ENCODE peak calls at places on chromosome 18, in eight cellular contexts. N, U, T, H, E, A, C and K are unnamed samples.

GRCh38 chr18:53753616-53754015 is 470.9 kb downstream of the MBD2 start:
- DNase-seq in C (no peak), E (peak), T (no peak), H (peak), N (no peak), A (no peak), U (no peak), K (no peak)

GRCh38 chr18:50099725-50100414 is 95.1 kb downstream of the MYO5B start:
- DNase-seq in U (no peak), C (no peak), H (no peak), T (peak), A (no peak), E (no peak), N (peak), K (no peak)

GRCh38 chr18:10135302-10135926 is 221.6 kb downstream of the VAPA start:
- DNase-seq in A (no peak), U (no peak), H (no peak), T (no peak), C (no peak), E (no peak), N (no peak), K (no peak)

GRCh38 chr18:44741070-44741469 is 60.4 kb downstream of the SETBP1 start:
- DNase-seq in T (no peak), C (no peak), U (no peak), E (peak), N (no peak), H (no peak), A (no peak), K (no peak)

GRCh38 chr18:78957140-78957539 is 22.5 kb upstream of the SALL3 start:
- DNase-seq in C (no peak), E (no peak), N (no peak), A (no peak), T (no peak), H (no peak), U (no peak), K (no peak)

GRCh38 chr18:61308795-61309393 is 24.3 kb upstream of the CDH20 start:
- DNase-seq in A (no peak), N (no peak), U (no peak), C (no peak), E (no peak), H (no peak), T (no peak), K (no peak)

GRCh38 chr18:809985-810642 is 1.9 kb downstream of the YES1 start:
- DNase-seq in E (no peak), T (no peak), U (no peak), A (no peak), N (no peak), C (no peak), H (no peak), K (no peak)

GRCh38 chr18:59823611-59824195 is 76.1 kb upstream of the PMAIP1 start:
- DNase-seq in A (peak), N (peak), U (peak), H (peak), T (peak), E (peak), C (peak), K (peak)

GRCh38 chr18:11154983-11155759 is 5.8 kb upstream of the PIEZO2 start:
- DNase-seq in N (no peak), H (no peak), A (no peak), T (no peak), U (no peak), E (no peak), C (no peak), K (no peak)

GRCh38 chr18:26911840-26912239 is 46.3 kb upstream of the AQP4 start:
- DNase-seq in N (no peak), A (no peak), T (no peak), C (no peak), E (no peak), H (no peak), U (no peak), K (no peak)

GRCh38 chr18:42486296-42486695 is 531.3 kb downstream of the PIK3C3 start:
- DNase-seq in U (no peak), T (no peak), A (no peak), C (no peak), N (no peak), E (no peak), H (no peak), K (no peak)

GRCh38 chr18:51765712-51766360 is 568.4 kb upstream of the MEX3C start:
- DNase-seq in H (no peak), U (no peak), T (no peak), E (no peak), N (no peak), C (no peak), A (no peak), K (no peak)

GRCh38 chr18:39799010-39799409 is 2156.0 kb upstream of the PIK3C3 start:
- DNase-seq in A (no peak), N (no peak), H (no peak), C (no peak), T (peak), U (peak), E (no peak), K (peak)

GRCh38 chr18:44465337-44465736 is 215.4 kb upstream of the SETBP1 start:
- DNase-seq in H (no peak), A (no peak), N (no peak), T (no peak), C (no peak), U (no peak), E (no peak), K (no peak)

GRCh38 chr18:8615397-8616025 is 6.3 kb downstream of the RAB12 start:
- DNase-seq in E (peak), T (peak), A (no peak), H (peak), C (no peak), N (peak), U (peak), K (no peak)

GRCh38 chr18:27865431-27865830 is 311.5 kb downstream of the CDH2 start:
- DNase-seq in T (no peak), H (no peak), U (no peak), E (no peak), N (no peak), C (no peak), A (no peak), K (no peak)

GRCh38 chr18:50131591-50131990 is 63.4 kb downstream of the MYO5B start:
- DNase-seq in T (no peak), H (no peak), A (no peak), U (no peak), N (no peak), E (no peak), C (no peak), K (no peak)